ENCODE peak calls at places on chromosomes 3 and 15, in four cellular contexts. One of them, this sample, is unnamed. For H3K36me3, the result is how much of the 10 kb centered on the place peaks cover.

GRCh38 chr15:68640791-68641331 is 62.1 kb downstream of the CORO2B start:
- DNase-seq in transverse colon: no peak
- DNase-seq in stomach: no peak
- DNase-seq in sigmoid colon: peak
- DNase-seq in this sample: no peak

GRCh38 chr3:186669378-186670084 is 3.7 kb downstream of the HRG start:
- DNase-seq in transverse colon: no peak
- DNase-seq in stomach: no peak
- DNase-seq in sigmoid colon: no peak
- DNase-seq in this sample: no peak

GRCh38 chr15:43950551-43950950 is 123.7 kb downstream of the WDR76 start:
- DNase-seq in transverse colon: no peak
- DNase-seq in stomach: no peak
- DNase-seq in sigmoid colon: no peak
- DNase-seq in this sample: no peak

GRCh38 chr3:102225407-102226132 is 209.2 kb upstream of the ZPLD1 start:
- DNase-seq in transverse colon: no peak
- DNase-seq in stomach: no peak
- DNase-seq in sigmoid colon: no peak
- DNase-seq in this sample: no peak

GRCh38 chr15:61275901-61276300 is 46.8 kb upstream of the RORA start:
- DNase-seq in transverse colon: no peak
- DNase-seq in stomach: no peak
- DNase-seq in sigmoid colon: no peak
- DNase-seq in this sample: no peak

GRCh38 chr3:133016838-133017309 is 21.3 kb upstream of the TMEM108 start:
- DNase-seq in transverse colon: no peak
- DNase-seq in stomach: no peak
- DNase-seq in sigmoid colon: no peak
- DNase-seq in this sample: no peak

GRCh38 chr3:76986876-76987513 is 52.9 kb upstream of the ROBO2 start:
- DNase-seq in transverse colon: no peak
- DNase-seq in stomach: no peak
- DNase-seq in sigmoid colon: no peak
- DNase-seq in this sample: no peak

GRCh38 chr3:71102111-71103039 is 481.2 kb downstream of the FOXP1 start:
- DNase-seq in transverse colon: no peak
- DNase-seq in stomach: no peak
- DNase-seq in sigmoid colon: no peak
- DNase-seq in this sample: no peak

GRCh38 chr3:98893740-98894139 is 7.8 kb downstream of the DCBLD2 start:
- DNase-seq in transverse colon: no peak
- DNase-seq in stomach: no peak
- DNase-seq in sigmoid colon: no peak
- DNase-seq in this sample: no peak

GRCh38 chr3:9226326-9226725 is 23.1 kb downstream of the SRGAP3 start:
- DNase-seq in transverse colon: no peak
- DNase-seq in stomach: no peak
- DNase-seq in sigmoid colon: no peak
- DNase-seq in this sample: no peak

GRCh38 chr15:70269991-70270751 is 172.5 kb upstream of the TLE3 start:
- DNase-seq in transverse colon: peak
- DNase-seq in stomach: no peak
- DNase-seq in sigmoid colon: no peak
- DNase-seq in this sample: no peak

DNA sequence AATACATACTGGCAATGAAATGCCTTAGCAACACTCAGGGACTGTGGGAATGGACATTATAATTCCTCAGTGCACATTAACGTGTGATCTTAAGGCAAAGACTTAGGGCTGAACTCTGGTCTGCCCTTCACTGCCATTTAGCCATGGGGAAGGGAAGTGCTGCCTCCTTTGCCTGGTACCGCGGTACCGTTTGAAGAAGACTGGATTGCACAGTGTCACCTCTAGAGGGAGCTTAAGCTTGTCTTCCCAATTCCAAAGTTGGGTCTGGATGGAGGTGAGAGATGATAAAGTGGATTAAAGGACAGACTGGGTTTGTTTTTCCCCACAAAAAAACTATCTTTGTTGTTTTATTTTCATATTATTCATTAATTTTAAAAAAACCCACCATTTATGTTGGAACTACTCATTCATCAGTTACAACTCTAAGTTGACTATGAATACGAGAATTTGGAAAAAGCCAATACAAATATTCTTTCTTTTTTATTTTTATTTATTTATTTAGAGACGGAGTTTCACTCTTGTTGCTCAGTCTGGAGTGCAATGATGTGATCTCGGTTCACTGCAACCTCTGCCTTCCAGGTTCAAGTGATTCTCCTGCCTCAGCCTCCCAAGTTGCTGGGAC is 60.0 kb upstream of the SYN2 start:
- DNase-seq in transverse colon: peak
- DNase-seq in stomach: peak
- DNase-seq in sigmoid colon: no peak
- DNase-seq in this sample: no peak
- TF ChIP-seq CTCF in transverse colon: peak
- TF ChIP-seq CTCF in stomach: peak
- TF ChIP-seq CTCF in sigmoid colon: peak
- TF ChIP-seq CTCF in this sample: peak

GRCh38 chr15:40340038-40340739 is 550 bp downstream of the CCDC9B start:
- DNase-seq in transverse colon: peak
- DNase-seq in stomach: peak
- DNase-seq in sigmoid colon: peak
- DNase-seq in this sample: no peak
- TF ChIP-seq EP300 in transverse colon: peak
- TF ChIP-seq EP300 in stomach: no peak
- TF ChIP-seq EP300 in sigmoid colon: peak
- TF ChIP-seq EP300 in this sample: no peak

GRCh38 chr3:15079083-15079482 is 14.0 kb upstream of the MRPS25 start:
- DNase-seq in transverse colon: no peak
- DNase-seq in stomach: no peak
- DNase-seq in sigmoid colon: no peak
- DNase-seq in this sample: no peak
- H3K36me3 ChIP-seq in transverse colon: half or more
- H3K36me3 ChIP-seq in stomach: half or more
- H3K36me3 ChIP-seq in sigmoid colon: half or more
- H3K36me3 ChIP-seq in this sample: under half

DNA sequence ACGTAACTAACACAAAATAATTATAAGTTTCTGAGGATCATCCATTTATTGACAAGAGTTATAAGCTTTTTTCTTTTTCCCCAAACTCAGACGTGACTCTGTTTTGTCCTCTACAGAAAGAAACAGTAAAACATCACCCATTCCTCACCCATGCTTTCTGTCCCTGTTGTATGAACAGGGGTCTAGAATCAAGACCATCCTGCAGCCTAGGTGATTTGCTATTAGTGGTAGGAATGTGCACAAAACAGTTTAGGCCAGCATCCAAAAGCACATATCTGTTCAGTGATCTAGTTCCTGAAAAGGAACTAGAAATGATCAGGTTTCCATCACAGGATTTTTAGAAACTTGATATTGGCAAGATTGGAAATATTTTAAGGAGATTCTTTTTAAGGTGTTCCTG is 527.6 kb downstream of the SOX2 start:
- DNase-seq in transverse colon: no peak
- DNase-seq in stomach: no peak
- DNase-seq in sigmoid colon: no peak
- DNase-seq in this sample: no peak
- TF ChIP-seq CTCF in transverse colon: no peak
- TF ChIP-seq CTCF in stomach: no peak
- TF ChIP-seq CTCF in sigmoid colon: no peak
- TF ChIP-seq CTCF in this sample: no peak

DNA sequence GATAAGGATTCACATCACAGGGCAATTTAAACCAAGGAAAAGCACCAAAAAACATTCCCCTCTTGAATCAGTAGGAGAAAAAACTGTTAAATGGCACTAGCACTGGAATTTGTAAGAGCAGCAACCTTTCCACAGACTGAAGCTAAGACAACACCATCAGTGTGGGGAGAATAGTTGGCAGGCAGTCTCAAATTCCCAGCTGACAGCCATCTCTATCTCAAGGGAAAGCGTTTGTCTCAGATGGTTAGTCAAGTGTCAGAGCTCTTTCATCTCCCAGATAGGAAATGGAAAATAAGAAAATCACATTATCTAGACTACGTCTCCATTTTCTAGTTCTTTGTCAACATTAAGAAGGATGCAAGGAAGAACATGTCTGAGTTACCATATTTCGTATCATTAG is 228.7 kb downstream of the WDR72 start:
- DNase-seq in transverse colon: no peak
- DNase-seq in stomach: no peak
- DNase-seq in sigmoid colon: no peak
- DNase-seq in this sample: no peak
- TF ChIP-seq EP300 in transverse colon: no peak
- TF ChIP-seq EP300 in stomach: no peak
- TF ChIP-seq EP300 in sigmoid colon: no peak
- TF ChIP-seq EP300 in this sample: no peak

GRCh38 chr3:159837725-159838124 is 150.9 kb upstream of the IL12A start:
- DNase-seq in transverse colon: no peak
- DNase-seq in stomach: no peak
- DNase-seq in sigmoid colon: no peak
- DNase-seq in this sample: no peak

GRCh38 chr3:159831466-159831865 is 157.2 kb upstream of the IL12A start:
- DNase-seq in transverse colon: no peak
- DNase-seq in stomach: no peak
- DNase-seq in sigmoid colon: no peak
- DNase-seq in this sample: no peak

GRCh38 chr3:159832024-159832423 is 156.6 kb upstream of the IL12A start:
- DNase-seq in transverse colon: no peak
- DNase-seq in stomach: no peak
- DNase-seq in sigmoid colon: no peak
- DNase-seq in this sample: no peak

GRCh38 chr3:159838936-159839335 is 149.7 kb upstream of the IL12A start:
- DNase-seq in transverse colon: no peak
- DNase-seq in stomach: no peak
- DNase-seq in sigmoid colon: no peak
- DNase-seq in this sample: no peak

DNA sequence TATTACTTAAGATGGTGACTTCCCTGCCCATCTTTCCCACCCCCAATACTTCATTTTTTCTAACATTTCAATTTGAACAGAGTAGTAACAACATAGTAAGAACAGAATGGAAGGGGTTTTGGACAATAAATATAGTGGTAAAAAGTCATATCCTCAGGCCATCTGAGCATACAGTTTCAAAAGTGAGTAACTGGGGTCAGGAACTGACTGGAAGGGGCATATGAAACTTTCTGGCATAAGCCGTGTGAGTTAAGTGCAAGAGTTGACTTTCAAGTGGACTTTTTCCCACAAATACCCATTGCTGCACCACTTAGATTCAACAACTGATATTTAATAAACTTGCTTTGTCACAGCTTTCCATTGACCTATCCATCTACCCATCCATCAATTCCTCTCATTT is 153.5 kb upstream of the IL12A start:
- DNase-seq in transverse colon: no peak
- DNase-seq in stomach: no peak
- DNase-seq in sigmoid colon: no peak
- DNase-seq in this sample: no peak
- H3K36me3 ChIP-seq in transverse colon: under half
- H3K36me3 ChIP-seq in stomach: under half
- H3K36me3 ChIP-seq in sigmoid colon: under half
- H3K36me3 ChIP-seq in this sample: under half

GRCh38 chr3:195558602-195559001 is 15.5 kb upstream of the PPP1R2 start:
- DNase-seq in transverse colon: peak
- DNase-seq in stomach: no peak
- DNase-seq in sigmoid colon: no peak
- DNase-seq in this sample: no peak
- TF ChIP-seq CTCF in transverse colon: peak
- TF ChIP-seq CTCF in stomach: peak
- TF ChIP-seq CTCF in sigmoid colon: no peak
- TF ChIP-seq CTCF in this sample: peak

GRCh38 chr15:59159210-59159609 is 47.4 kb upstream of the LDHAL6B start:
- DNase-seq in transverse colon: no peak
- DNase-seq in stomach: no peak
- DNase-seq in sigmoid colon: no peak
- DNase-seq in this sample: no peak

GRCh38 chr15:59154268-59154667 is 49.3 kb downstream of the CCNB2 start:
- DNase-seq in transverse colon: no peak
- DNase-seq in stomach: no peak
- DNase-seq in sigmoid colon: no peak
- DNase-seq in this sample: no peak

GRCh38 chr15:59158701-59159034 is 48.0 kb upstream of the LDHAL6B start:
- DNase-seq in transverse colon: no peak
- DNase-seq in stomach: peak
- DNase-seq in sigmoid colon: no peak
- DNase-seq in this sample: no peak

GRCh38 chr15:59157840-59158700 is 48.6 kb upstream of the LDHAL6B start:
- DNase-seq in transverse colon: no peak
- DNase-seq in stomach: no peak
- DNase-seq in sigmoid colon: no peak
- DNase-seq in this sample: no peak

DNA sequence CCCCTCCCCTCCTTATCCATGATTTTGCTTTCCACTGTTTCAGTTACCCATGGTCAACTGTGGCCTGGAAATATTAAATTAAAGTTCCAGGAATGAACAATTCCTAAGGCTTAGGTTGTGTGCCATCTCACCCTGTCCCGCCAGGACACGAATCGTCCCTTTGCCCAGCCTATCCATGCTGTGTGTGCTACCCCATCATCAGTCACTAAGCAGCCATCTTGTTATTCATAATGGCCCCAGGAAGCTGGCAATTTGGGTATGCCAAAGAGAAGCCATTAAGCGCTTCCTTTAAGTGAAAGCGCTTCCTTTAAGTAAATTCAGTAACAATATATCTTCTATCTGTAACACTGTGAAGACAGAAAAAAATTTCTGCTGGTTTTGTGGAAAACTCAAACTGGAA is 49.2 kb upstream of the LDHAL6B start:
- DNase-seq in transverse colon: no peak
- DNase-seq in stomach: no peak
- DNase-seq in sigmoid colon: no peak
- DNase-seq in this sample: no peak
- TF ChIP-seq EP300 in transverse colon: no peak
- TF ChIP-seq EP300 in stomach: no peak
- TF ChIP-seq EP300 in sigmoid colon: no peak
- TF ChIP-seq EP300 in this sample: no peak

GRCh38 chr3:182917134-182917533 is 63.2 kb downstream of the DCUN1D1 start:
- DNase-seq in transverse colon: no peak
- DNase-seq in stomach: no peak
- DNase-seq in sigmoid colon: no peak
- DNase-seq in this sample: no peak
- H3K36me3 ChIP-seq in transverse colon: under half
- H3K36me3 ChIP-seq in stomach: half or more
- H3K36me3 ChIP-seq in sigmoid colon: under half
- H3K36me3 ChIP-seq in this sample: under half

DNA sequence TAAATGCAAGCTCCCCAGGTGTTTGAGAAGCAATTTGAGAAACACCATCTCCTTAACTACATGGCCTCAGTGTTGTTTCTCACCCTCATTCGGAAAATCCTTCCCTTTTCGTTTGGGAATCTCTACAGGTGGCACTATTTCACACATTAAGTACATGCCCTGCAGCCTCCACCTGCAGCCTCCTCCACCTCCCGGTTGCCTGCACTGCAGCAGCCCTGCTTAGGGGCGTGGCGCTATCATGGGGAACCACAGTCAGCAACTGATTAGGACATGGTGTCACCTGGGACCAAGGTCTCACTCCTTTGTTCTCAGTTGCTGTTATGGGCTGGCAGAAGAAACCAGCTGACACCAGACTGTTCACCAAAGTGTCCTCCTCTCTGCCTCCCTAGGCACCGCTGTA is 11.7 kb upstream of the ZNF774 start:
- DNase-seq in transverse colon: peak
- DNase-seq in stomach: no peak
- DNase-seq in sigmoid colon: no peak
- DNase-seq in this sample: no peak
- TF ChIP-seq CTCF in transverse colon: no peak
- TF ChIP-seq CTCF in stomach: no peak
- TF ChIP-seq CTCF in sigmoid colon: no peak
- TF ChIP-seq CTCF in this sample: no peak

This sample was measured in tibial nerve.